ENCODE peak calls at places on chromosome 20, in eight cellular contexts. F is stomach, B is adrenal gland, I is gastrocnemius medialis, V is H1, K is IMR-90, Z is right lobe of liver, T is prostate gland. A is an unnamed sample. For H3K4me1, the result is how much of the 10 kb centered on the place peaks cover.

GRCh38 chr20:51010043-51010365 is 12.9 kb downstream of the KCNG1 start:
- DNase-seq in F (no peak), B (no peak), I (no peak), V (no peak), K (no peak), Z (no peak), T (no peak), A (no peak)

GRCh38 chr20:46618316-46619110 is 32.7 kb downstream of the SLC13A3 start:
- DNase-seq in F (no peak), B (no peak), I (no peak), V (no peak), K (no peak), Z (no peak), T (no peak), A (no peak)

GRCh38 chr20:24303393-24303792 is 166.0 kb upstream of the SYNDIG1 start:
- DNase-seq in F (no peak), B (no peak), I (no peak), V (no peak), K (no peak), Z (no peak), T (no peak), A (no peak)

GRCh38 chr20:61285152-61285645 is 33.1 kb downstream of the CDH4 start:
- DNase-seq in F (no peak), B (no peak), I (no peak), V (no peak), K (no peak), Z (no peak), T (no peak), A (no peak)

GRCh38 chr20:33862709-33863403 is 51.7 kb downstream of the CHMP4B start:
- DNase-seq in F (peak), B (peak), I (peak), V (peak), K (peak), Z (peak), T (peak), A (peak)

GRCh38 chr20:1467355-1468116 is 887 bp upstream of the NSFL1C start:
- DNase-seq in F (peak), B (peak), I (peak), V (peak), K (no peak), Z (peak), T (no peak), A (no peak)

GRCh38 chr20:51679254-51679921 is 88.8 kb downstream of the ATP9A start:
- DNase-seq in F (no peak), B (no peak), I (no peak), V (no peak), K (no peak), Z (no peak), T (no peak), A (no peak)

GRCh38 chr20:50541606-50542041 is 31.4 kb downstream of the PTPN1 start:
- DNase-seq in F (no peak), B (peak), I (no peak), V (no peak), K (no peak), Z (no peak), T (no peak), A (no peak)

GRCh38 chr20:51970858-51971257 is 168.5 kb upstream of the SALL4 start:
- DNase-seq in F (no peak), B (no peak), I (no peak), V (no peak), K (no peak), Z (no peak), T (no peak), A (no peak)

GRCh38 chr20:17957505-17958325 is 10.9 kb downstream of the SNX5 start:
- DNase-seq in F (no peak), B (no peak), I (no peak), V (no peak), K (peak), Z (no peak), T (no peak), A (no peak)
- H3K4me1 ChIP-seq in F (half or more), B (half or more), I (half or more), V (under half), K (under half), Z (under half), T (under half), A (under half)

DNA sequence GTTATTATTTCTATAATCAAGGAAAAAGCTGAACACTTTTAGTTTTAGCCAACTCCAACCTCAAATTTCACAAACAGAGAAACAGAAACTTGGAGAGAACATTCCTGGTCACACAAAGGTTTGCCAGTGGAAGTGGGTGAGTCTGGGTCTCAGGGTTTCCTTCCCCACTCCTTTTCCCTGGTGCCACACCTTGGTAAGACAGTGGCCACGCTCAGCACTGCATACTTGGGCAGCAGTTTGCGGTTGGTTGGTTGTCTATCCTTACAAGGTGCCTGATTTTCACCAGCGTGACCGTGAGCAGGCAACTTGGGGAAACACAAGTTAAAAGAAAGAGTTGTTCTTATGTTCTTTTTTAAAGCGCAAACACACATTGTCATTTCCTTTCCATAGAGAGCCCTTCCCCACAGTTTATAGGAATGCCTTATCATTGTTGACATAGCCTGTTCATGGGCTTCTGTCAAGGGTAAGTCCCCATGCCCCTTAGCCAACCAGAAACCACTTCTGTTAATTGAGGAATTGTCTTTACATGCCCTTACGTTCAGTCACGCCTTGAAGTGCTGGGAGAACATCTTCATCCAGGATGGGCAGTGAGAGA is 82.2 kb downstream of the RIN2 start:
- DNase-seq in F (no peak), B (no peak), I (no peak), V (no peak), K (no peak), Z (no peak), T (no peak), A (no peak)
- TF ChIP-seq POLR2A in F (no peak), B (no peak), I (no peak), V (no peak), K (no peak), Z (no peak), T (no peak), A (no peak)

DNA sequence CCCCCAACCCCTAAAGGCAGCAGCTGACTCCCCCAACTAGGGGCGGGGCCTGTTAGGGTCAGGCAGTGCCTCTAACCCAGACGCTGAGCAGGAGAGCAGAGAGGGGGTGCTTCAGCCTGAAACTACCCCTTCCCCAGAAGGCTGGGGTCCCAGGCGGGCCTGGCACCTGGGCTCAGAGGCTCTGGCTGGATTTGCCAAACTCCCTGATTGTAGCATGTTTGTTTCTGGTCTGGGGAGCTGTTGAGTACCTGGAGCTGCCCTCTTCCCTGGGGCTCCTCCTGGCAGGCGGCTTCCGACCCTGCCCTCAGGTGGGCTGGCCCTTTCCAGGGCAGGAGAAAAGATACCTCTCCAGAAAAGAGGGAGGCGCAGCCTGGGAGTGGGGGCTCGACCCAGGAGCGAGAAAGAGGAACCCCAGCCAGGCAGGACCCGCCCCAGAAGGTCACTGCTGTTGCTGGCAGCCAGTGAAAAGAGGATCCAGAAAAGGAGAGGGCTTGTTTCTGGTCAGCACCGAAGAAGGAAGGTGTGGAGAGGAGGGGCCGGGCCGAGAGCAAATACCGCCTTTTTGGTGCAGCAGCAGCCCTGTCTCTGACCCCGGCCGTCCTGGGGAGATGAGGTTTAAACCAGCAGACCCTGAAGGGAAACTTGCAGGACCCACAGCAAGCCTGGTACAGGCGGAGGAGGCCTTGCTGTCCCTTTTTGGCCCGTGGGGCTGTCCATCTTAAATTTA is 810 bp upstream of the ABHD16B start:
- DNase-seq in F (no peak), B (no peak), I (no peak), V (peak), K (no peak), Z (peak), T (no peak), A (no peak)
- H3K27ac ChIP-seq in F (no peak), B (no peak), I (no peak), V (no peak), K (no peak), Z (no peak), T (no peak), A (no peak)

GRCh38 chr20:62372042-62372993 is 5.2 kb upstream of the LAMA5 start:
- DNase-seq in F (no peak), B (no peak), I (no peak), V (no peak), K (no peak), Z (no peak), T (no peak), A (no peak)
- H3K4me1 ChIP-seq in F (half or more), B (under half), I (under half), V (under half), K (half or more), Z (under half), T (under half), A (under half)

GRCh38 chr20:37095108-37095608 is 639 bp downstream of the RBL1 start:
- DNase-seq in F (no peak), B (no peak), I (no peak), V (no peak), K (no peak), Z (no peak), T (no peak), A (no peak)
- TF ChIP-seq POLR2A in F (no peak), B (no peak), I (no peak), V (no peak), K (no peak), Z (no peak), T (no peak), A (no peak)

GRCh38 chr20:10505320-10506226 is 70.5 kb downstream of the SLX4IP start:
- DNase-seq in F (no peak), B (no peak), I (peak), V (no peak), K (peak), Z (no peak), T (peak), A (peak)
- H3K27ac ChIP-seq in F (peak), B (peak), I (peak), V (no peak), K (no peak), Z (peak), T (peak), A (peak)

GRCh38 chr20:44074252-44075151 is 112.5 kb downstream of the JPH2 start:
- DNase-seq in F (peak), B (peak), I (peak), V (peak), K (peak), Z (no peak), T (no peak), A (peak)

GRCh38 chr20:44073675-44074071 is 113.3 kb downstream of the JPH2 start:
- DNase-seq in F (no peak), B (peak), I (peak), V (peak), K (no peak), Z (no peak), T (no peak), A (no peak)

GRCh38 chr20:44073011-44073674 is 113.8 kb downstream of the JPH2 start:
- DNase-seq in F (peak), B (peak), I (no peak), V (peak), K (no peak), Z (no peak), T (no peak), A (no peak)

GRCh38 chr20:44075950-44076232 is 111.1 kb downstream of the JPH2 start:
- DNase-seq in F (no peak), B (no peak), I (no peak), V (peak), K (no peak), Z (no peak), T (no peak), A (no peak)

GRCh38 chr20:44075191-44075949 is 111.6 kb downstream of the JPH2 start:
- DNase-seq in F (peak), B (peak), I (peak), V (peak), K (no peak), Z (no peak), T (no peak), A (no peak)
- H3K4me1 ChIP-seq in F (under half), B (under half), I (under half), V (under half), K (under half), Z (under half), T (under half), A (under half)

DNA sequence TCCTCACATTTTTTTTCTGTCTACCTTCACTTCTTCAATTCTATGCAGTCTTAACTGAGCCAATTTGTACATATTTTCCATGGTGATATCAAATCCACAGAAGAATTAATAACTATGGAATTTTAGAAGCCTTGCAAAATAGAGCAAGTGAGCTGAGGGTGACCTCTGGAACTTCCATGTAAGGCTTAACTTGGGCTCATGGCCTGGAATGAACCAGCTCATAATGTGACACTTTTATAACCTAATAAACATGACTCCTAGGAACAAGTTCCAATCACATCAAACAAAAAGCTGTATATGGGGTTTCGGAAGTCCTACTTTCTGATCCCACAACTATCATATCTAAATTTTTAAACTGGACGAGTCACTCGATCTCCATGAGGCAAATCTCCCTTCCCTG is 232.4 kb downstream of the FOXA2 start:
- DNase-seq in F (no peak), B (no peak), I (no peak), V (no peak), K (no peak), Z (no peak), T (no peak), A (no peak)
- TF ChIP-seq POLR2A in F (no peak), B (no peak), I (no peak), V (no peak), K (no peak), Z (no peak), T (no peak), A (no peak)